ENCODE peak calls at places on chromosomes 2 and 18, in seven cellular contexts. Z is CD8-positive, alpha-beta T cell; R is left ventricle myocardium inferior; G is A549; O is OCI-LY7; U is breast epithelium; W is spleen. D is an unnamed sample. For H3K4me1, the result is how much of the 10 kb centered on the place peaks cover.

GRCh38 chr2:236449167-236449586 is 120.4 kb upstream of the ACKR3 start:
- DNase-seq in O (no peak), W (no peak), Z (no peak), G (no peak), R (no peak), U (peak), D (no peak)

GRCh38 chr2:238272156-238272555 is 16.3 kb downstream of the PER2 start:
- DNase-seq in W (no peak), R (no peak), U (no peak), G (no peak), Z (no peak), O (no peak), D (no peak)

GRCh38 chr2:179837408-179837807 is 24.0 kb downstream of the ZNF385B start:
- DNase-seq in W (no peak), R (no peak), O (no peak), U (no peak), Z (no peak), G (no peak), D (no peak)

GRCh38 chr2:109131777-109132176 is 2.8 kb downstream of the SH3RF3 start:
- DNase-seq in W (no peak), O (no peak), U (no peak), G (no peak), Z (no peak), R (no peak), D (no peak)

GRCh38 chr2:176093145-176093888 is 796 bp downstream of the HOXD13 start:
- DNase-seq in W (no peak), R (no peak), U (no peak), G (no peak), Z (no peak), O (no peak), D (no peak)

GRCh38 chr18:47931707-47932103 is 1.2 kb upstream of the SMAD2 start:
- DNase-seq in O (peak), G (peak), U (no peak), Z (peak), R (no peak), W (peak), D (peak)

GRCh38 chr2:60515751-60516226 is 37.7 kb downstream of the BCL11A start:
- DNase-seq in U (no peak), G (no peak), Z (no peak), O (no peak), R (no peak), W (no peak), D (no peak)

GRCh38 chr2:239146011-239146641 is 254.7 kb downstream of the HDAC4 start:
- DNase-seq in O (no peak), G (no peak), Z (no peak), R (no peak), W (peak), U (no peak), D (no peak)

GRCh38 chr2:221708916-221709315 is 136.8 kb upstream of the EPHA4 start:
- DNase-seq in Z (no peak), U (no peak), W (no peak), O (no peak), R (no peak), G (no peak), D (no peak)

GRCh38 chr2:75523313-75524275 is 37.1 kb downstream of the EVA1A start:
- DNase-seq in R (no peak), G (peak), U (no peak), W (no peak), O (no peak), Z (no peak), D (peak)

GRCh38 chr2:206275274-206276160 is 1.1 kb downstream of the ZDBF2 start:
- DNase-seq in W (no peak), G (peak), U (no peak), O (peak), Z (no peak), R (no peak), D (peak)

GRCh38 chr2:29334723-29335122 is 219.5 kb downstream of the CLIP4 start:
- DNase-seq in W (peak), Z (no peak), U (no peak), R (no peak), O (no peak), G (no peak), D (no peak)

GRCh38 chr18:58668897-58669296 is 2.4 kb upstream of the MALT1 start:
- DNase-seq in R (no peak), O (no peak), Z (no peak), W (no peak), U (no peak), G (no peak), D (peak)

GRCh38 chr2:226977775-226978190 is 141.9 kb downstream of the RHBDD1 start:
- DNase-seq in O (no peak), U (no peak), G (no peak), W (no peak), R (no peak), Z (no peak), D (no peak)

GRCh38 chr2:202327887-202328286 is 48.2 kb upstream of the BMPR2 start:
- DNase-seq in G (no peak), R (no peak), W (no peak), U (no peak), Z (no peak), O (no peak), D (no peak)

GRCh38 chr18:13577091-13577697 is 149.2 kb downstream of the FAM210A start:
- DNase-seq in R (no peak), G (no peak), U (no peak), O (no peak), Z (peak), W (no peak), D (no peak)

GRCh38 chr2:237181844-237182243 is 96.2 kb downstream of the COPS8 start:
- DNase-seq in U (no peak), R (no peak), G (peak), Z (no peak), O (no peak), W (no peak), D (no peak)

GRCh38 chr2:236776695-236777251 is 207.1 kb downstream of the ACKR3 start:
- DNase-seq in W (no peak), Z (no peak), R (no peak), G (peak), O (no peak), U (no peak), D (peak)

GRCh38 chr2:203786912-203787311 is 80.5 kb downstream of the CD28 start:
- DNase-seq in R (peak), G (no peak), Z (no peak), O (peak), W (no peak), U (no peak), D (no peak)

DNA sequence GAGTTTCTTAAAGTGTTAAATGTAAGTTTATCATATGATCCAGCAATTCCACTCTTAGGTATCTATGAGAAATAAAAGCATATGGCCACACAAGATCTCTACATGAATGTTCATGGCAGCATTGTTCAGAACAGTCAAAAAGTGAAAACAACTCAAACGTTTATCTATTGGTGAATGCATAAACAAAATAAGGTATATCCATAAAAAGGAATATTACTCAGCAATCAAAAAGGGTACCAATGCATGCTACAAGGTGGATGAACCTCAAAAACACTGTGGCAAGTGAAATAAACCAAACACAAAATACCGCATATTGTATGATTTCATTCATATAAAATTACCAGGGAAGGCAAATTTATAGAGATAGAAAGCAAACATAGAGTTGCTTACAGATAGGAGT is 337.6 kb downstream of the PIK3C3 start:
- DNase-seq in U (no peak), W (no peak), R (no peak), O (no peak), G (no peak), Z (no peak), D (no peak)
- H3K27ac ChIP-seq in U (no peak), W (no peak), R (no peak), O (no peak), G (no peak), Z (no peak), D (no peak)

GRCh38 chr2:165827921-165828276 is 33.9 kb upstream of the GALNT3 start:
- DNase-seq in Z (no peak), O (no peak), G (no peak), R (no peak), W (no peak), U (no peak), D (no peak)
- H3K4me1 ChIP-seq in Z (under half), O (under half), G (under half), R (under half), W (under half), U (under half), D (under half)

DNA sequence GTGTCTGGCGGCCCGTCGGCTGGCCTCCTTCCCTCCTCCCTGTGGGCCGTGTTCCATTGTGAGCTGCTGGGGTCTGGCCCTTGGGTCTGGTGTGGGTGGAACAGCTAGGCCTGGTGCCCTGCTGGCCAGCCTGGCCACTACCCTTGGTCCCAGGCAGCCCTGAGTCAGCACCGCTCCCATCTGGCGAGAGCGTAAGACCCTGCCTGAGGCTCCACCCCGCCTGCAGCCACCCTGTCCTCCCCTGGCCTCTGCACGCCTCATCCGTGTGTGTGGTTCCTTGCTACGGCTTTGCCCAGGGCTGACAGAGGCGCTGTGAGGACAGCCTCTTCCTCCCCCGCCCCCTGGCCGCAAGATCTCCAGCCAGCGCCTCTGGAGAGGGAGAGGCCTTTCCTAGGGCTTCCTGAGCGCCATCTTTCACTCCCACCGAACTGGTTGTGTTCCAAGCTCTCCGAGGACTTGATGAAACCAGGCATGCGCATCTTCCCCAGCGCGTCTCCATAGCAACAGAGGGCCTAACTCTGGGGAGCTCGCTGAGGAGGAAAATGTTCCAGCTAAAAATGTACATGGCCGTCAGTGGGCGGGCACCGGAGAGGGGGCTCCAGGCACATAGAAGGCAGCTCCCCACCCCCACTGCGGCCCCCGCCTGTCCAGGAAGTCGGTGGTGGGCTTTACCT is 83.0 kb downstream of the STPG4 start:
- DNase-seq in G (peak), W (peak), U (no peak), R (peak), O (no peak), Z (no peak), D (no peak)
- TF ChIP-seq CTCF in G (no peak), W (peak), U (no peak), R (peak), O (no peak), Z (no peak), D (no peak)

GRCh38 chr2:47000679-47001075 is 85.1 kb upstream of the MCFD2 start:
- DNase-seq in R (no peak), Z (no peak), O (no peak), G (no peak), W (no peak), U (no peak), D (no peak)
- H3K27ac ChIP-seq in R (peak), Z (no peak), O (no peak), G (no peak), W (no peak), U (no peak), D (no peak)

GRCh38 chr2:69766014-69766413 is 24.1 kb downstream of the ANXA4 start:
- DNase-seq in O (no peak), G (no peak), Z (no peak), W (no peak), U (no peak), R (no peak), D (peak)

GRCh38 chr2:69770193-69770702 is 28.3 kb downstream of the ANXA4 start:
- DNase-seq in Z (no peak), O (no peak), R (no peak), G (peak), U (no peak), W (no peak), D (peak)

GRCh38 chr2:69768789-69769188 is 26.9 kb downstream of the ANXA4 start:
- DNase-seq in R (no peak), U (no peak), Z (no peak), G (no peak), O (no peak), W (no peak), D (no peak)

GRCh38 chr2:69767034-69767433 is 25.1 kb downstream of the ANXA4 start:
- DNase-seq in U (no peak), W (no peak), G (no peak), Z (no peak), O (no peak), R (no peak), D (no peak)

DNA sequence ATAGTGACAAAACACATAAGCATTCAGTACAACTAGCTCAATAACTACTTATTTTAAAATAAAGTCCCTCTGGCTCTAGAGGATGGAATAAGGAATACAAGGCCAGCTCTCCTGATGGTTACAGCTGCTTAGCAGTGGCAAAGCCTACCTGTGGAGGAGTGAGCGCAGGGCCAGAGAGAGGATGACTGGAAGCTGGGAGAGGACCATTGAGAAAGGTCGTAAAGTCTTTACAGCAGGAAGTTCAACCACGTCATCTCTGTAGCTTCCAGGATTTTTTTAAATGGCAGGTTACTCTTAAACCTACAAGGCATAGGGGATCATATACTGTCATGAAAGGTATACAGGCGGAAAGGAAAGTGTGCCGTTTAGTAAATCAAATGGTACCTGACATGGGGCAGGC is 26.3 kb downstream of the ANXA4 start:
- DNase-seq in R (no peak), O (no peak), W (no peak), U (no peak), Z (no peak), G (no peak), D (no peak)
- H3K4me1 ChIP-seq in R (under half), O (under half), W (under half), U (under half), Z (under half), G (half or more), D (half or more)

GRCh38 chr2:231489990-231490389 is 25.7 kb upstream of the NCL start:
- DNase-seq in O (no peak), U (no peak), R (peak), G (peak), Z (peak), W (no peak), D (no peak)
- TF ChIP-seq CTCF in O (peak), U (no peak), R (peak), G (peak), Z (no peak), W (peak), D (peak)

GRCh38 chr2:46954951-46955571 is 39.5 kb upstream of the MCFD2 start:
- DNase-seq in W (no peak), O (no peak), R (peak), G (peak), Z (no peak), U (peak), D (peak)

GRCh38 chr2:46952171-46952570 is 36.6 kb upstream of the MCFD2 start:
- DNase-seq in O (no peak), W (no peak), R (no peak), U (no peak), G (no peak), Z (no peak), D (no peak)

GRCh38 chr2:46958431-46959017 is 42.9 kb upstream of the MCFD2 start:
- DNase-seq in G (no peak), W (peak), R (no peak), U (no peak), O (no peak), Z (no peak), D (no peak)

GRCh38 chr2:46956981-46957531 is 41.5 kb upstream of the MCFD2 start:
- DNase-seq in U (no peak), R (peak), Z (no peak), W (no peak), G (no peak), O (no peak), D (no peak)

DNA sequence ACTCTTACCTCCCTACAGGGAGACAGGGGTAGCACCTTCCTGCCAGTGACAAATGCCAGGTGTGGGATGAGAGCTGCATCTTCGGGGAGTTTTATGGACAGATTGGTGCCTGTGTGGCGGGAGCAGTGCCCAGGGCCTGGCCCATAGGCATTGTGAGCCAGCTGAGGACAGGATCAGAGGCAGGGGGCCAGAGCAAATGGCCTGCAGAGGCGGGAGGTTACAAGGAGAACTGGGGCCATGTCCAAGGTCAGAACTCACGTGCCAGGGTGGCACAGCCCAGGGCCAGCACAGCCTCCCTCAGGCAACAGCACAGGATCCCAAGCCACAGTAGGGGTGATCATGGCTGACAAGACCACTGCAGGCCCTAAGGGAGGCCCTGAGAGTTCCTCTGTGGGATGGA is 40.2 kb upstream of the MCFD2 start:
- DNase-seq in Z (no peak), W (no peak), O (no peak), R (no peak), U (no peak), G (no peak), D (no peak)
- H3K27ac ChIP-seq in Z (no peak), W (peak), O (no peak), R (peak), U (peak), G (peak), D (peak)

GRCh38 chr2:9231291-9232165 is 24.9 kb downstream of the ASAP2 start:
- DNase-seq in R (no peak), Z (no peak), O (no peak), U (no peak), G (no peak), W (no peak), D (peak)
- H3K4me1 ChIP-seq in R (half or more), Z (under half), O (under half), U (under half), G (half or more), W (under half), D (half or more)